ENCODE peak calls at places on chromosomes 2 and 18, in ten cellular contexts. F is mesothelial cell of epicardium; V is GM12865; E is amniotic stem cell; Z is NB4; P is activated T-helper 1 cell treated with Interleukin-2 at 50 U/mL for 16 hours; T is activated CD8-positive, alpha-beta T cell treated with anti-CD3 and anti-CD28 coated beads for 36 hours; C is HL-60; D is COLO829; H is activated CD8-positive, alpha-beta memory T cell treated with anti-CD3 and anti-CD28 coated beads for 24 hours. S is an unnamed sample.

GRCh38 chr2:47658646-47659320 is 124.2 kb upstream of the MSH6 start:
- DNase-seq in F (no peak), V (no peak), E (no peak), Z (no peak), P (no peak), T (no peak), C (no peak), D (no peak), H (no peak), S (no peak)

GRCh38 chr2:8853406-8853805 is 16.0 kb upstream of the KIDINS220 start:
- DNase-seq in F (no peak), V (no peak), E (no peak), Z (no peak), P (no peak), T (no peak), C (no peak), D (no peak), H (no peak), S (no peak)

GRCh38 chr2:20353597-20353996 is 3.0 kb upstream of the PUM2 start:
- DNase-seq in F (no peak), V (no peak), E (no peak), Z (peak), P (no peak), T (no peak), C (no peak), D (no peak), H (no peak), S (no peak)

GRCh38 chr2:239544846-239545465 is 144.1 kb upstream of the HDAC4 start:
- DNase-seq in F (no peak), V (peak), E (no peak), Z (peak), P (no peak), T (peak), C (no peak), D (no peak), H (peak), S (peak)

GRCh38 chr2:65495250-65495649 is 62.9 kb upstream of the SPRED2 start:
- DNase-seq in F (no peak), V (no peak), E (no peak), Z (no peak), P (no peak), T (no peak), C (no peak), D (no peak), H (no peak), S (no peak)

GRCh38 chr18:14089781-14090180 is 42.5 kb downstream of the ZNF519 start:
- DNase-seq in F (no peak), V (no peak), E (no peak), Z (no peak), P (no peak), T (no peak), C (no peak), D (no peak), H (no peak), S (no peak)

GRCh38 chr2:62077239-62077638 is 118.7 kb upstream of the B3GNT2 start:
- DNase-seq in F (no peak), V (no peak), E (no peak), Z (no peak), P (no peak), T (no peak), C (no peak), D (peak), H (no peak), S (no peak)

GRCh38 chr2:25170888-25171287 is 2.5 kb upstream of the POMC start:
- DNase-seq in F (no peak), V (no peak), E (no peak), Z (peak), P (no peak), T (no peak), C (no peak), D (no peak), H (no peak), S (no peak)

GRCh38 chr2:213065583-213066444 is 85.6 kb downstream of the IKZF2 start:
- DNase-seq in F (no peak), V (peak), E (no peak), Z (peak), P (no peak), T (peak), C (no peak), D (no peak), H (no peak), S (peak)

GRCh38 chr2:66995636-66996035 is 401.5 kb upstream of the ETAA1 start:
- DNase-seq in F (no peak), V (no peak), E (no peak), Z (no peak), P (no peak), T (no peak), C (no peak), D (no peak), H (no peak), S (no peak)

GRCh38 chr2:216372761-216373291 is 543 bp upstream of the MARCHF4 start:
- DNase-seq in F (no peak), V (no peak), E (peak), Z (no peak), P (no peak), T (no peak), C (no peak), D (no peak), H (no peak), S (no peak)

GRCh38 chr2:184425083-184425482 is 173.2 kb upstream of the ZNF804A start:
- DNase-seq in F (no peak), V (no peak), E (no peak), Z (peak), P (no peak), T (no peak), C (no peak), D (no peak), H (no peak), S (no peak)

GRCh38 chr2:238869293-238870124 is 21.6 kb downstream of the TWIST2 start:
- DNase-seq in F (no peak), V (no peak), E (no peak), Z (no peak), P (no peak), T (peak), C (no peak), D (no peak), H (no peak), S (no peak)

GRCh38 chr2:188146888-188147287 is 144.8 kb upstream of the GULP1 start:
- DNase-seq in F (no peak), V (no peak), E (no peak), Z (no peak), P (no peak), T (no peak), C (no peak), D (no peak), H (no peak), S (no peak)

GRCh38 chr2:143150287-143150686 is 21.1 kb downstream of the ARHGAP15 start:
- DNase-seq in F (no peak), V (peak), E (no peak), Z (peak), P (no peak), T (no peak), C (no peak), D (no peak), H (no peak), S (no peak)